ENCODE peak calls at places on chromosomes 12 and 14, in four cellular contexts. V, G, P and N are unnamed samples.

GRCh38 chr12:56154246-56154771 is 1.9 kb downstream of the MYL6B start:
- DNase-seq in G (no peak), P (no peak), V (no peak), N (no peak)

GRCh38 chr14:105181542-105182295 is 607 bp upstream of the NUDT14 start:
- DNase-seq in G (no peak), V (no peak), P (no peak), N (no peak)

GRCh38 chr14:100777366-100778077 is 48.4 kb upstream of the MEG3 start:
- DNase-seq in P (no peak), V (no peak), G (no peak), N (no peak)

GRCh38 chr12:108482717-108483212 is 32.3 kb upstream of the FICD start:
- DNase-seq in V (peak; percentile 6), G (no peak), P (no peak), N (no peak)

GRCh38 chr12:24661657-24662096 is 287.2 kb downstream of the BCAT1 start:
- DNase-seq in G (no peak), V (peak; percentile 80), P (no peak), N (no peak)

GRCh38 chr12:14422516-14423230 is 57.2 kb downstream of the ATF7IP start:
- DNase-seq in V (no peak), P (no peak), G (no peak), N (no peak)

GRCh38 chr12:66751432-66752113 is 72.7 kb upstream of the GRIP1 start:
- DNase-seq in G (no peak), V (no peak), P (no peak), N (no peak)

GRCh38 chr12:78143717-78144116 is 313.0 kb downstream of the NAV3 start:
- DNase-seq in P (no peak), V (no peak), G (no peak), N (no peak)

GRCh38 chr14:104864267-104865068 is 600 bp upstream of the CEP170B start:
- DNase-seq in V (no peak), P (peak; percentile 73), G (peak; percentile 93), N (peak; percentile 27)

GRCh38 chr12:130661501-130662255 is 54.4 kb downstream of the RIMBP2 start:
- DNase-seq in V (no peak), P (no peak), G (peak; percentile 52), N (no peak)

GRCh38 chr14:70822706-70823185 is 13.4 kb upstream of the MAP3K9 start:
- DNase-seq in G (peak; percentile 87), P (peak; percentile 65), V (peak; percentile 2), N (peak; percentile 58)

GRCh38 chr14:95156765-95157194 is 549 bp downstream of the DICER1 start:
- DNase-seq in P (no peak), G (peak; percentile 30), V (peak; percentile 19), N (no peak)

GRCh38 chr14:45526715-45527549 is 273.9 kb upstream of the MIS18BP1 start:
- DNase-seq in V (no peak), P (peak; percentile 50), G (peak; percentile 75), N (peak; percentile 32)

GRCh38 chr12:57233357-57234232 is 4.1 kb downstream of the SHMT2 start:
- DNase-seq in V (peak; percentile 85), P (no peak), G (no peak), N (no peak)

GRCh38 chr12:21906919-21907642 is 34.1 kb downstream of the ABCC9 start:
- DNase-seq in V (peak; percentile 42), G (no peak), P (no peak), N (no peak)

GRCh38 chr12:21910642-21911041 is 30.6 kb downstream of the ABCC9 start:
- DNase-seq in P (no peak), V (no peak), G (no peak), N (peak; percentile 45)

GRCh38 chr12:21913823-21914222 is 27.4 kb downstream of the ABCC9 start:
- DNase-seq in V (no peak), P (no peak), G (no peak), N (no peak)

GRCh38 chr12:21912318-21912717 is 28.9 kb downstream of the ABCC9 start:
- DNase-seq in P (no peak), V (peak; percentile 71), G (no peak), N (no peak)

GRCh38 chr12:21911832-21912231 is 29.4 kb downstream of the ABCC9 start:
- DNase-seq in P (no peak), G (no peak), V (peak; percentile 5), N (no peak)
- H3K4me2 ChIP-seq in P (no peak overlapping the region), G (no peak overlapping the region), V (no peak overlapping the region), N (no peak overlapping the region)

GRCh38 chr14:69002069-69002468 is 23.0 kb upstream of the ACTN1 start:
- DNase-seq in P (no peak), V (no peak), G (peak; percentile 67), N (no peak)
- H2AK5ac ChIP-seq in P (no peak overlapping the region), V (peak overlapping the region; percentile 2), G (no peak overlapping the region), N (no peak overlapping the region)

DNA sequence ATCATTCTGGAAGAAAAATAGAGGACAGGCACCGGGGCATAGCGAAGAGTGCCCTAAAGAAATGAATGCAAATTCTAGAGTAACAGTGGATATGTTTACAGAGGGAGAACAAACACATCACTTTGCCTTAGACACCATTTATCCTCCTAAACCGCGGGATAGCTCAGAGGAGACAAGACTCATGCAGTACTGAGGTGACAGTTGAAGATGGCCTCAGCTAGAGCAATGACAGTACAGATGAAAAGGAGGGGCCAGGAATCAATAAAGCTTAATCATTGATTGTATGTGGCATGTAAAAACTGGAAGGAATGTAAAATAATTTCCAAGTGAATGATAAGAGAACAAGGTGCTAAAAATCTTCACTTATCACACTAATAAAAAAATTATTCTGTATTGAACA is 10.6 kb upstream of the PPP1R12A start:
- DNase-seq in G (no peak), P (no peak), V (no peak), N (no peak)
- H4K8ac ChIP-seq in G (no peak overlapping the region), P (no peak overlapping the region), V (no peak overlapping the region), N (no peak overlapping the region)

GRCh38 chr14:89543420-89543790 is 126.4 kb upstream of the FOXN3 start:
- DNase-seq in G (no peak), V (no peak), P (no peak), N (peak; percentile 21)

GRCh38 chr14:89542768-89543419 is 125.9 kb upstream of the FOXN3 start:
- DNase-seq in V (no peak), G (no peak), P (no peak), N (no peak)

GRCh38 chr14:89537911-89538310 is 120.9 kb upstream of the FOXN3 start:
- DNase-seq in P (no peak), G (no peak), V (no peak), N (no peak)

GRCh38 chr14:89540830-89541470 is 123.9 kb upstream of the FOXN3 start:
- DNase-seq in P (no peak), G (no peak), V (peak; percentile 95), N (no peak)

DNA sequence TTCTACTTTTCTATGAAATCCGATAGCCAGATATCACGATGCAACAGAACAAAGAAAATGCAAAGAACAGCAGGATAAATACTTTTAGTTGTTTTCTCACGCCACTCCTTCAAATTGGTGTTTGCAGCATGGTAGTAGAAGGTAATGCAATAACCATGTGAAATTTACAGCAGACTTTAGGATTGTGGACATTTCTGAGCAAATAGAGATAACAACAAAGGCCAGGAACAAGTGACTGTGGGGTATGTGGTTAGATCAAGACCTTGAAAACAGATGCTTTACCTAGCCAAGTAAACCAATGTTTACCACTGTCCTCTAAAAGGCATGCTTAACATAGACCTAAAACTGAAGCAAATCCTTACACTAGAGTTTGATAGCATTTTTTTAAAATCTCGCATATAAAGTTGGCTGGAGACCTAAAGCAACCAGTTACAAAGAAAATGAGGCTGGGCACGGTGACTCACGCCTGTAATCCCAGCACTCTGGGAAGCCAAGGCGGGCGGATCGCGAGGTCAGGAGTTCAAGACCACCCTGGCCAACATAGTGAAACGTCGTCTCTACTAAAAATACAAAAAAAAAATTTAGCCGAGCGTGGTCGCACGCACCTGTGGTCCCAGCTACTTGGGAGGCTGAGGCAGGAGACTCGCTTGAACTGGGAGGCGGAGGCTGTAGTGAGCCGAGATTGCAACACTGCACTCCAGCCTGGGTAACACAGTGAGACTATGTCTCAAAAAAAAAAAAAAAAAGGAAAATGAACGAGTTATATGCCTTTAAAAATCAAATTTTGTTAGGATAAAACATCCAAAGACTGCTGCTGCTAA is 123.2 kb upstream of the FOXN3 start:
- DNase-seq in V (peak; percentile 38), P (no peak), G (no peak), N (no peak)
- H3K4me2 ChIP-seq in V (peak overlapping the region; percentile 44), P (no peak overlapping the region), G (no peak overlapping the region), N (no peak overlapping the region)

GRCh38 chr12:11881835-11882234 is 188.9 kb upstream of the BCL2L14 start:
- DNase-seq in V (no peak), P (no peak), G (no peak), N (no peak)
- H2AK5ac ChIP-seq in V (no peak overlapping the region), P (no peak overlapping the region), G (no peak overlapping the region), N (no peak overlapping the region)

DNA sequence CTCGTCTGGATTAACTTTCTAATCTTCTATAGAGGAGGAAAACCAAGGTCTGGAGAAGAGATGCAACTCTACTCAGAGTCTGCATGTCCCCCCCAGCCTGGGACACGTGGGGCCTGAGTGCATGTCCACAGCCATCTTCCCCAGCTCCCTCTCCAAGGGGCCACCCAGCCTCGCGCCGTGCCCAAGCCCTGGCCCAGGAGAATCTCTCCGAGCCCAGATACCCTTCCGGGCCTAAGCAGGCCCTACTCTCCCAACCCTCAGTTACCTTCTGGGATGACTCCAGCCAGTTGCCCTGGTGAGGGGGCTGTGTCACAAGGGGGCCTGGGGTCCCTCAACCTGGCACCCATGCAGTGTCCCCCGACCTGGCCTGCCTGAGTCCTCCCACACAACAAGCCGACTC is 37.5 kb downstream of the NCKAP5L start:
- DNase-seq in G (no peak), P (no peak), V (no peak), N (no peak)
- H4K8ac ChIP-seq in G (no peak overlapping the region), P (peak overlapping the region; percentile 8), V (no peak overlapping the region), N (no peak overlapping the region)